ENCODE peak calls at places on chromosome 22, in ten cellular contexts. One of them, this sample, is unnamed.

GRCh38 chr22:46057762-46058420 is 80.9 kb upstream of the WNT7B start:
- DNase-seq in naive thymus-derived CD4-positive, alpha-beta T cell: peak; percentile 54
- DNase-seq in mammary epithelial cell: peak; percentile 86
- DNase-seq in heart left ventricle: peak; percentile 66
- DNase-seq in CD8-positive, alpha-beta memory T cell: peak; percentile 27
- DNase-seq in astrocyte: peak; percentile 59
- DNase-seq in cardiac muscle cell: peak; percentile 51
- DNase-seq in neuronal stem cell: no peak
- DNase-seq in sigmoid colon: peak; percentile 69
- DNase-seq in neural progenitor cell: no peak
- DNase-seq in this sample: peak; percentile 82

GRCh38 chr22:25062378-25063095 is 110.0 kb downstream of the KIAA1671 start:
- DNase-seq in naive thymus-derived CD4-positive, alpha-beta T cell: peak; percentile 88
- DNase-seq in mammary epithelial cell: no peak
- DNase-seq in heart left ventricle: no peak
- DNase-seq in CD8-positive, alpha-beta memory T cell: peak; percentile 90
- DNase-seq in astrocyte: no peak
- DNase-seq in cardiac muscle cell: no peak
- DNase-seq in neuronal stem cell: no peak
- DNase-seq in sigmoid colon: no peak
- DNase-seq in neural progenitor cell: no peak
- DNase-seq in this sample: peak; percentile 50

GRCh38 chr22:26806445-26807170 is 149.2 kb downstream of the MIAT start:
- DNase-seq in naive thymus-derived CD4-positive, alpha-beta T cell: no peak
- DNase-seq in mammary epithelial cell: no peak
- DNase-seq in heart left ventricle: no peak
- DNase-seq in CD8-positive, alpha-beta memory T cell: no peak
- DNase-seq in astrocyte: no peak
- DNase-seq in cardiac muscle cell: no peak
- DNase-seq in neuronal stem cell: no peak
- DNase-seq in sigmoid colon: no peak
- DNase-seq in neural progenitor cell: no peak
- DNase-seq in this sample: no peak

GRCh38 chr22:22955866-22956535 is 68.4 kb downstream of the IGLL5 start:
- DNase-seq in naive thymus-derived CD4-positive, alpha-beta T cell: peak; percentile 67
- DNase-seq in mammary epithelial cell: peak; percentile 41
- DNase-seq in heart left ventricle: peak; percentile 42
- DNase-seq in CD8-positive, alpha-beta memory T cell: peak; percentile 65
- DNase-seq in astrocyte: peak; percentile 35
- DNase-seq in cardiac muscle cell: peak; percentile 86
- DNase-seq in neuronal stem cell: peak; percentile 79
- DNase-seq in sigmoid colon: peak; percentile 79
- DNase-seq in neural progenitor cell: peak; percentile 85
- DNase-seq in this sample: peak; percentile 68

GRCh38 chr22:18000441-18001039 is 23.8 kb downstream of the MICAL3 start:
- DNase-seq in naive thymus-derived CD4-positive, alpha-beta T cell: no peak
- DNase-seq in mammary epithelial cell: peak; percentile 53
- DNase-seq in heart left ventricle: peak; percentile 60
- DNase-seq in CD8-positive, alpha-beta memory T cell: peak; percentile 18
- DNase-seq in astrocyte: no peak
- DNase-seq in cardiac muscle cell: peak; percentile 27
- DNase-seq in neuronal stem cell: peak; percentile 43
- DNase-seq in sigmoid colon: peak; percentile 69
- DNase-seq in neural progenitor cell: peak; percentile 63
- DNase-seq in this sample: peak; percentile 32

GRCh38 chr22:48185656-48186055 is 1423.2 kb downstream of the TBC1D22A start:
- DNase-seq in naive thymus-derived CD4-positive, alpha-beta T cell: no peak
- DNase-seq in mammary epithelial cell: no peak
- DNase-seq in heart left ventricle: no peak
- DNase-seq in CD8-positive, alpha-beta memory T cell: no peak
- DNase-seq in astrocyte: no peak
- DNase-seq in cardiac muscle cell: no peak
- DNase-seq in neuronal stem cell: no peak
- DNase-seq in sigmoid colon: no peak
- DNase-seq in neural progenitor cell: no peak
- DNase-seq in this sample: no peak

GRCh38 chr22:19226428-19226827 is 47.9 kb upstream of the SLC25A1 start:
- DNase-seq in naive thymus-derived CD4-positive, alpha-beta T cell: no peak
- DNase-seq in mammary epithelial cell: no peak
- DNase-seq in heart left ventricle: no peak
- DNase-seq in CD8-positive, alpha-beta memory T cell: no peak
- DNase-seq in astrocyte: no peak
- DNase-seq in cardiac muscle cell: peak; percentile 8
- DNase-seq in neuronal stem cell: no peak
- DNase-seq in sigmoid colon: no peak
- DNase-seq in neural progenitor cell: no peak
- DNase-seq in this sample: no peak

GRCh38 chr22:23305321-23305910 is 125.1 kb downstream of the BCR start:
- DNase-seq in naive thymus-derived CD4-positive, alpha-beta T cell: no peak
- DNase-seq in mammary epithelial cell: no peak
- DNase-seq in heart left ventricle: peak; percentile 46
- DNase-seq in CD8-positive, alpha-beta memory T cell: no peak
- DNase-seq in astrocyte: peak; percentile 59
- DNase-seq in cardiac muscle cell: peak; percentile 62
- DNase-seq in neuronal stem cell: no peak
- DNase-seq in sigmoid colon: no peak
- DNase-seq in neural progenitor cell: no peak
- DNase-seq in this sample: no peak

GRCh38 chr22:39598017-39598965 is 27.7 kb downstream of the CACNA1I start:
- DNase-seq in naive thymus-derived CD4-positive, alpha-beta T cell: peak; percentile 59
- DNase-seq in mammary epithelial cell: peak; percentile 43
- DNase-seq in heart left ventricle: peak; percentile 76
- DNase-seq in CD8-positive, alpha-beta memory T cell: peak; percentile 49
- DNase-seq in astrocyte: no peak
- DNase-seq in cardiac muscle cell: peak; percentile 15
- DNase-seq in neuronal stem cell: peak; percentile 45
- DNase-seq in sigmoid colon: no peak
- DNase-seq in neural progenitor cell: peak; percentile 92
- DNase-seq in this sample: peak; percentile 80
- H3K4me1 ChIP-seq in naive thymus-derived CD4-positive, alpha-beta T cell: peaks cover 3% of the 10 kb centered on the region
- H3K4me1 ChIP-seq in mammary epithelial cell: peaks cover 4% of the 10 kb centered on the region
- H3K4me1 ChIP-seq in heart left ventricle: no peaks in the 10 kb centered on the region
- H3K4me1 ChIP-seq in CD8-positive, alpha-beta memory T cell: peaks cover 24% of the 10 kb centered on the region
- H3K4me1 ChIP-seq in astrocyte: peaks cover 3% of the 10 kb centered on the region
- H3K4me1 ChIP-seq in cardiac muscle cell: no peaks in the 10 kb centered on the region
- H3K4me1 ChIP-seq in neuronal stem cell: peaks cover 7% of the 10 kb centered on the region
- H3K4me1 ChIP-seq in sigmoid colon: no peaks in the 10 kb centered on the region
- H3K4me1 ChIP-seq in neural progenitor cell: no peaks in the 10 kb centered on the region
- H3K4me1 ChIP-seq in this sample: peaks cover 29% of the 10 kb centered on the region

DNA sequence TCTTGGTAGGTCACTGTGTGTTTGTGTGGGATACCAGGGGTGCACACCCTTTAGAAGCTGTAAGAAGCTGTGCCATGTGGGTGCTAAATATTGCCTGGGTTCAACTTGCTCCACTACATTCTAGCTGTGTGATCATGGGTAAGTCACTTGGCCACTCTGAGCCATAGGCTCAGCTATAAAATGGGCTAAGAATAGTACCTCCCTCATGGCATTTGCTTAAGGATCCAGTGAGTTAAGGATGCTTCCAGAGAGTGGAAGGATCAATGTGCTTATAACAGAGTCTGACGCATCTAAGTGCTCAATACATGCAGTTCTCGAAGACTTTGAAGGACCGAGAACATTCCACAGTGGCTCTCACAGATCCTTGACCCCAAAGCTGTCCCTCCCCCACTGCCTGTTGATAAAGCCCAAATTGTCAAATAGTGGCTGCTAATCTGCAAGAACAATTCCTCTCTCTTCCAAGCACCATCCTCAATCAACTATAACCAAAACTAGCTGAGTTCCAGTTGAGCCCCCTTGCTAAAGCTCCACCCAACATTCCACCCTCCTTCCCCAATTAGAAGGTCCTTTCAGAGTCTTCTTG is 13.2 kb upstream of the TMPRSS6 start:
- DNase-seq in naive thymus-derived CD4-positive, alpha-beta T cell: no peak
- DNase-seq in mammary epithelial cell: no peak
- DNase-seq in heart left ventricle: no peak
- DNase-seq in CD8-positive, alpha-beta memory T cell: no peak
- DNase-seq in astrocyte: no peak
- DNase-seq in cardiac muscle cell: no peak
- DNase-seq in neuronal stem cell: no peak
- DNase-seq in sigmoid colon: no peak
- DNase-seq in neural progenitor cell: no peak
- DNase-seq in this sample: no peak
- H3K27ac ChIP-seq in naive thymus-derived CD4-positive, alpha-beta T cell: peak overlapping the region; percentile 96
- H3K27ac ChIP-seq in mammary epithelial cell: no peak overlapping the region
- H3K27ac ChIP-seq in heart left ventricle: no peak overlapping the region
- H3K27ac ChIP-seq in CD8-positive, alpha-beta memory T cell: peak overlapping the region; percentile 95
- H3K27ac ChIP-seq in astrocyte: no peak overlapping the region
- H3K27ac ChIP-seq in cardiac muscle cell: no peak overlapping the region
- H3K27ac ChIP-seq in neuronal stem cell: no peak overlapping the region
- H3K27ac ChIP-seq in sigmoid colon: no peak overlapping the region
- H3K27ac ChIP-seq in neural progenitor cell: no peak overlapping the region
- H3K27ac ChIP-seq in this sample: peak overlapping the region; percentile 100

DNA sequence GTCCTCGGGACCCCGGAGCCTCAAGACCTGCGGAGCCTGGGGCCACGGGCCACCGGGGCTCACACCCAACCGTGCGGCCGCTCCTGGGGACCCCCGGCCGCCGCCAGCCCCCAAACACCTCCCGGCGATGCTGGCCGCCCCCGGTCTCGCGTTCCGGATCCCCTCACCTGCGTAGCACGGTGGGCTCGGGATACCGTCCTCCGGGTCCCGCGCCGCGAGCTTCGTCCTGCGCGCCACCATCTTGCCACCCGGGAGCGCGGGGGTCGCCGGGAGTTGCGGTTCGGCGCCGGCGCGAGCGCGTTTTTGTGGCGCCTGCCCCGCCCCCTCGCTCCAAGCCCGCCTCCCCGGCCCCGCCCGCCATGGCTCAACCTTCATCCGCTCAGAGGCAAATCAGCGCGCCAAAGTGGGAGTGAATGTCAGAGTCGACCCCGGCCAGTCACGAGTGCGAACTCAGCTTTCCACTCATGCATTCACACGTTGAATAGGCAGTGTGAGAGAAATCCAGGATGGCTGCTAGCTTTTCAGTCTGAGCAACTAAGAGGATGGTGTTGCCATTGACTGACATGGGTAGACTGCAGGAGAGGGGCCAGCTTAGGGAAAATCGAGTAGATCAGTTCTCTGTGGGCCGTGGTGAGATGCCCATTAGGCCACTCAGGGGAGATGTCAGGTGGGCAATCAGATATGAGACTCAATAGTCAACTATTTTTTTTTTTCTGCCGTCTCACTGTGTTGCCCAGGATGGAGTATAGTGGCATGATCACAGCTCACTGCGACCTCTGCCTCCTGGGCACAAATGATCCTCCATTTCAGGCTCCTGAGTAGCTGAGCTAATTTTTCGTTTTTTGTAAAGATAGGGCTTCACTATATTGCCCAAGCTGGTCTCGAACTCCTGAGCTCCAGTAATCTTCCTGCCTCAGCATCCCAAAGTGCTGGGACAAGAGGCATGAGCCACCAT is 28.3 kb downstream of the SERHL2 start:
- DNase-seq in naive thymus-derived CD4-positive, alpha-beta T cell: peak; percentile 80
- DNase-seq in mammary epithelial cell: peak; percentile 58
- DNase-seq in heart left ventricle: peak; percentile 88
- DNase-seq in CD8-positive, alpha-beta memory T cell: peak; percentile 79
- DNase-seq in astrocyte: peak; percentile 45
- DNase-seq in cardiac muscle cell: peak; percentile 82
- DNase-seq in neuronal stem cell: peak; percentile 64
- DNase-seq in sigmoid colon: peak; percentile 89
- DNase-seq in neural progenitor cell: peak; percentile 87
- DNase-seq in this sample: peak; percentile 81
- H3K36me3 ChIP-seq in naive thymus-derived CD4-positive, alpha-beta T cell: peaks cover 12% of the 10 kb centered on the region
- H3K36me3 ChIP-seq in mammary epithelial cell: peaks cover 26% of the 10 kb centered on the region
- H3K36me3 ChIP-seq in heart left ventricle: peaks cover 69% of the 10 kb centered on the region
- H3K36me3 ChIP-seq in CD8-positive, alpha-beta memory T cell: peaks cover 36% of the 10 kb centered on the region
- H3K36me3 ChIP-seq in astrocyte: peaks cover 25% of the 10 kb centered on the region
- H3K36me3 ChIP-seq in cardiac muscle cell: peaks cover 45% of the 10 kb centered on the region
- H3K36me3 ChIP-seq in neuronal stem cell: peaks cover 45% of the 10 kb centered on the region
- H3K36me3 ChIP-seq in sigmoid colon: peaks cover 32% of the 10 kb centered on the region
- H3K36me3 ChIP-seq in neural progenitor cell: no peaks in the 10 kb centered on the region
- H3K36me3 ChIP-seq in this sample: peaks cover 50% of the 10 kb centered on the region

GRCh38 chr22:50471962-50472361 is 2.9 kb downstream of the SBF1 start:
- DNase-seq in naive thymus-derived CD4-positive, alpha-beta T cell: no peak
- DNase-seq in mammary epithelial cell: no peak
- DNase-seq in heart left ventricle: no peak
- DNase-seq in CD8-positive, alpha-beta memory T cell: no peak
- DNase-seq in astrocyte: no peak
- DNase-seq in cardiac muscle cell: no peak
- DNase-seq in neuronal stem cell: no peak
- DNase-seq in sigmoid colon: no peak
- DNase-seq in neural progenitor cell: no peak
- DNase-seq in this sample: no peak

GRCh38 chr22:50468626-50469025 is 6.2 kb downstream of the SBF1 start:
- DNase-seq in naive thymus-derived CD4-positive, alpha-beta T cell: no peak
- DNase-seq in mammary epithelial cell: no peak
- DNase-seq in heart left ventricle: no peak
- DNase-seq in CD8-positive, alpha-beta memory T cell: no peak
- DNase-seq in astrocyte: no peak
- DNase-seq in cardiac muscle cell: no peak
- DNase-seq in neuronal stem cell: no peak
- DNase-seq in sigmoid colon: no peak
- DNase-seq in neural progenitor cell: no peak
- DNase-seq in this sample: no peak

GRCh38 chr22:50471197-50471847 is 3.5 kb downstream of the SBF1 start:
- DNase-seq in naive thymus-derived CD4-positive, alpha-beta T cell: no peak
- DNase-seq in mammary epithelial cell: no peak
- DNase-seq in heart left ventricle: no peak
- DNase-seq in CD8-positive, alpha-beta memory T cell: peak; percentile 29
- DNase-seq in astrocyte: no peak
- DNase-seq in cardiac muscle cell: no peak
- DNase-seq in neuronal stem cell: no peak
- DNase-seq in sigmoid colon: no peak
- DNase-seq in neural progenitor cell: no peak
- DNase-seq in this sample: no peak

GRCh38 chr22:50469377-50470305 is 5.2 kb downstream of the SBF1 start:
- DNase-seq in naive thymus-derived CD4-positive, alpha-beta T cell: peak; percentile 96
- DNase-seq in mammary epithelial cell: peak; percentile 84
- DNase-seq in heart left ventricle: peak; percentile 88
- DNase-seq in CD8-positive, alpha-beta memory T cell: peak; percentile 97
- DNase-seq in astrocyte: peak; percentile 42
- DNase-seq in cardiac muscle cell: peak; percentile 39
- DNase-seq in neuronal stem cell: no peak
- DNase-seq in sigmoid colon: peak; percentile 70
- DNase-seq in neural progenitor cell: no peak
- DNase-seq in this sample: peak; percentile 100

GRCh38 chr22:50470491-50470890 is 4.3 kb downstream of the SBF1 start:
- DNase-seq in naive thymus-derived CD4-positive, alpha-beta T cell: no peak
- DNase-seq in mammary epithelial cell: no peak
- DNase-seq in heart left ventricle: no peak
- DNase-seq in CD8-positive, alpha-beta memory T cell: no peak
- DNase-seq in astrocyte: no peak
- DNase-seq in cardiac muscle cell: no peak
- DNase-seq in neuronal stem cell: no peak
- DNase-seq in sigmoid colon: no peak
- DNase-seq in neural progenitor cell: no peak
- DNase-seq in this sample: no peak
- H3K4me1 ChIP-seq in naive thymus-derived CD4-positive, alpha-beta T cell: peaks cover 60% of the 10 kb centered on the region
- H3K4me1 ChIP-seq in mammary epithelial cell: peaks cover 52% of the 10 kb centered on the region
- H3K4me1 ChIP-seq in heart left ventricle: no peaks in the 10 kb centered on the region
- H3K4me1 ChIP-seq in CD8-positive, alpha-beta memory T cell: peaks cover 62% of the 10 kb centered on the region
- H3K4me1 ChIP-seq in astrocyte: peaks cover 35% of the 10 kb centered on the region
- H3K4me1 ChIP-seq in cardiac muscle cell: no peaks in the 10 kb centered on the region
- H3K4me1 ChIP-seq in neuronal stem cell: peaks cover 13% of the 10 kb centered on the region
- H3K4me1 ChIP-seq in sigmoid colon: peaks cover 58% of the 10 kb centered on the region
- H3K4me1 ChIP-seq in neural progenitor cell: peaks cover 14% of the 10 kb centered on the region
- H3K4me1 ChIP-seq in this sample: peaks cover 68% of the 10 kb centered on the region

This sample was measured in CD4-positive, CD25-positive, alpha-beta regulatory T cell.